ENCODE peak calls at places on chromosomes 1 and 21, in ten cellular contexts. B, H, K, W, A, F, G, T, Z and U are unnamed samples.
A peak's percentile ranks its signal among the peaks of the same experiment; 100 is the strongest.

GRCh38 chr1:6259491-6260362 is 1.2 kb downstream of the GPR153 start:
- DNase-seq in G (peak; percentile 62), B (peak; percentile 45), T (no peak), W (peak; percentile 82), Z (peak; percentile 32), H (peak; percentile 82), F (peak; percentile 44), K (peak; percentile 68), A (peak; percentile 17), U (peak; percentile 56)

GRCh38 chr21:38751379-38752050 is 54.2 kb upstream of the ETS2 start:
- DNase-seq in B (no peak), W (peak; percentile 24), G (no peak), F (no peak), Z (no peak), T (no peak), K (no peak), A (no peak), H (no peak), U (peak; percentile 66)

GRCh38 chr1:246748006-246748405 is 23.8 kb downstream of the SCCPDH start:
- DNase-seq in B (no peak), A (no peak), F (no peak), G (no peak), K (no peak), Z (no peak), T (no peak), H (no peak), W (no peak), U (no peak)

GRCh38 chr1:3070654-3071506 is 1.9 kb downstream of the PRDM16 start:
- DNase-seq in Z (no peak), G (no peak), B (no peak), T (no peak), K (no peak), H (no peak), W (no peak), A (no peak), F (no peak), U (no peak)

GRCh38 chr1:46197551-46198025 is 646 bp downstream of the POMGNT1 start:
- DNase-seq in G (no peak), K (no peak), Z (no peak), H (no peak), A (no peak), F (no peak), T (no peak), W (peak; percentile 42), B (no peak), U (no peak)

GRCh38 chr1:8465692-8466091 is 147.8 kb downstream of the SLC45A1 start:
- DNase-seq in F (peak; percentile 34), H (no peak), Z (no peak), K (no peak), T (no peak), G (no peak), W (no peak), A (peak; percentile 24), B (no peak), U (peak; percentile 53)

GRCh38 chr1:219817914-219818313 is 110.4 kb downstream of the SLC30A10 start:
- DNase-seq in K (no peak), H (no peak), Z (no peak), G (no peak), B (no peak), T (no peak), F (no peak), A (no peak), W (no peak), U (no peak)

GRCh38 chr1:151972533-151973270 is 21.0 kb downstream of the S100A10 start:
- DNase-seq in A (no peak), H (no peak), T (no peak), Z (no peak), G (no peak), F (no peak), B (no peak), W (peak; percentile 94), K (no peak), U (peak; percentile 35)

GRCh38 chr1:202638019-202638887 is 72.0 kb downstream of the SYT2 start:
- DNase-seq in F (no peak), G (no peak), T (no peak), B (no peak), A (no peak), K (no peak), Z (no peak), H (no peak), W (no peak), U (no peak)

GRCh38 chr21:28794341-28794970 is 198.2 kb downstream of the LTN1 start:
- DNase-seq in T (no peak), Z (no peak), K (no peak), B (no peak), G (no peak), F (peak; percentile 0), A (no peak), W (peak; percentile 43), H (no peak), U (no peak)